ENCODE peak calls at places on chromosomes 16 and 17, in six cellular contexts. U, I, N, M, F and K are unnamed samples.

GRCh38 chr16:78045865-78046581 is 23.7 kb downstream of the CLEC3A start:
- DNase-seq in U (peak; percentile 58), I (no peak), N (no peak), M (no peak), F (peak; percentile 70), K (no peak)

GRCh38 chr17:2926019-2926650 is 129.9 kb downstream of the RAP1GAP2 start:
- DNase-seq in U (no peak), I (no peak), N (no peak), M (no peak), F (no peak), K (no peak)

GRCh38 chr17:65027305-65027704 is 29.2 kb downstream of the GNA13 start:
- DNase-seq in U (no peak), I (no peak), N (no peak), M (no peak), F (no peak), K (no peak)

GRCh38 chr17:40474419-40475002 is 26.9 kb downstream of the TNS4 start:
- DNase-seq in U (no peak), I (no peak), N (no peak), M (no peak), F (no peak), K (no peak)

GRCh38 chr16:72073831-72074230 is 10.8 kb downstream of the HPR start:
- DNase-seq in U (no peak), I (no peak), N (no peak), M (no peak), F (peak; percentile 31), K (no peak)

GRCh38 chr17:39104046-39104445 is 47.4 kb downstream of the PLXDC1 start:
- DNase-seq in U (no peak), I (no peak), N (no peak), M (no peak), F (no peak), K (no peak)

GRCh38 chr17:81151039-81151677 is 14.1 kb upstream of the PVALEF start:
- DNase-seq in U (no peak), I (no peak), N (no peak), M (no peak), F (no peak), K (no peak)

GRCh38 chr17:19004601-19005441 is at the start of gene FAM83G:
- DNase-seq in U (no peak), I (peak; percentile 10), N (peak; percentile 18), M (peak; percentile 82), F (peak; percentile 89), K (peak; percentile 58)

GRCh38 chr17:29376667-29377268 is 13.4 kb upstream of the TAOK1 start:
- DNase-seq in U (peak; percentile 89), I (no peak), N (no peak), M (no peak), F (no peak), K (no peak)

GRCh38 chr17:7435676-7436555 is 681 bp downstream of the TMEM102 start:
- DNase-seq in U (no peak), I (peak; percentile 76), N (peak; percentile 50), M (peak; percentile 52), F (peak; percentile 53), K (peak; percentile 83)

GRCh38 chr16:86929149-86929871 is 351.0 kb downstream of the FOXL1 start:
- DNase-seq in U (no peak), I (no peak), N (no peak), M (no peak), F (no peak), K (no peak)

GRCh38 chr16:6835516-6835915 is 497.1 kb upstream of the RBFOX1 start:
- DNase-seq in U (no peak), I (no peak), N (no peak), M (no peak), F (no peak), K (no peak)

GRCh38 chr16:3023415-3023668 is 400 bp downstream of the HCFC1R1 start:
- DNase-seq in U (no peak), I (no peak), N (no peak), M (peak; percentile 12), F (no peak), K (no peak)

GRCh38 chr16:89115216-89115949 is 21.7 kb downstream of the ACSF3 start:
- DNase-seq in U (peak; percentile 63), I (no peak), N (no peak), M (peak; percentile 83), F (peak; percentile 75), K (peak; percentile 91)

GRCh38 chr16:89050119-89050867 is 43.4 kb upstream of the ACSF3 start:
- DNase-seq in U (no peak), I (no peak), N (no peak), M (no peak), F (no peak), K (no peak)

GRCh38 chr17:82952019-82952418 is 112.2 kb upstream of the ZNF750 start:
- DNase-seq in U (peak; percentile 12), I (no peak), N (no peak), M (no peak), F (no peak), K (no peak)

GRCh38 chr16:49592507-49593422 is 219.2 kb downstream of the C16orf78 start:
- DNase-seq in U (no peak), I (peak; percentile 64), N (peak; percentile 17), M (peak; percentile 21), F (peak; percentile 30), K (peak; percentile 61)

GRCh38 chr17:66942453-66943264 is 21.8 kb upstream of the CACNG4 start:
- DNase-seq in U (no peak), I (no peak), N (no peak), M (no peak), F (no peak), K (no peak)

GRCh38 chr17:19461139-19461538 is 50.1 kb downstream of the RNF112 start:
- DNase-seq in U (no peak), I (peak; percentile 68), N (no peak), M (peak; percentile 82), F (no peak), K (peak; percentile 84)

GRCh38 chr17:7045492-7046126 is 1.7 kb upstream of the SLC16A11 start:
- DNase-seq in U (no peak), I (peak; percentile 48), N (peak; percentile 85), M (peak; percentile 79), F (peak; percentile 56), K (peak; percentile 74)